ENCODE peak calls at places on chromosomes 3 and 15, in seven cellular contexts. E is NCI-H1105 treated with DMSO at 0.1 percent for 48 hours; J is KG1; L is amniotic epithelial cell; F is left lung; Z is Right ventricle myocardium superior; Q is CD8-positive, alpha-beta memory T cell. A is an unnamed sample.

GRCh38 chr3:127484601-127485388 is 105.7 kb downstream of the TPRA1 start:
- DNase-seq in J (no peak), E (no peak), F (peak), Z (no peak), L (peak), Q (no peak), A (no peak)

GRCh38 chr3:151379083-151379734 is 5.3 kb downstream of the P2RY12 start:
- DNase-seq in Q (no peak), F (peak), J (no peak), E (no peak), Z (peak), L (peak), A (no peak)

GRCh38 chr3:100244264-100244663 is 16.5 kb upstream of the TBC1D23 start:
- DNase-seq in L (no peak), E (no peak), Q (no peak), J (no peak), Z (no peak), F (no peak), A (no peak)

GRCh38 chr3:25661694-25662455 is 2.8 kb downstream of the TOP2B start:
- DNase-seq in Z (no peak), F (no peak), E (peak), J (no peak), Q (no peak), L (peak), A (no peak)

GRCh38 chr15:74413350-74414080 is 20.2 kb downstream of the SEMA7A start:
- DNase-seq in J (no peak), Z (no peak), Q (no peak), F (no peak), L (no peak), E (no peak), A (no peak)

GRCh38 chr3:188868803-188869202 is 303.0 kb upstream of the TPRG1 start:
- DNase-seq in Q (no peak), Z (no peak), J (no peak), L (no peak), F (peak), E (peak), A (no peak)

GRCh38 chr3:122030381-122031122 is 8.5 kb upstream of the ILDR1 start:
- DNase-seq in L (peak), Z (no peak), E (no peak), J (no peak), Q (no peak), F (no peak), A (no peak)

GRCh38 chr3:10198761-10199688 is 34.3 kb downstream of the IRAK2 start:
- DNase-seq in L (peak), Q (peak), Z (no peak), E (no peak), J (peak), F (peak), A (peak)

GRCh38 chr15:60854858-60855568 is 374.1 kb downstream of the RORA start:
- DNase-seq in F (no peak), L (peak), Q (no peak), Z (no peak), J (no peak), E (no peak), A (no peak)

GRCh38 chr15:60585743-60586708 is 107.1 kb upstream of the ICE2 start:
- DNase-seq in J (peak), Q (peak), Z (no peak), F (no peak), L (peak), E (peak), A (no peak)

GRCh38 chr3:14425574-14426304 is 23.3 kb downstream of the SLC6A6 start:
- DNase-seq in Q (peak), E (no peak), L (no peak), F (peak), J (no peak), Z (peak), A (no peak)

GRCh38 chr3:182583545-182583944 is 209.8 kb upstream of the ATP11B start:
- DNase-seq in L (no peak), Z (no peak), J (no peak), E (no peak), Q (no peak), F (no peak), A (no peak)

GRCh38 chr3:47692158-47692557 is 89.5 kb downstream of the SMARCC1 start:
- DNase-seq in E (no peak), J (no peak), Z (no peak), L (no peak), F (no peak), Q (no peak), A (no peak)

GRCh38 chr3:154701055-154701454 is 271.1 kb upstream of the GPR149 start:
- DNase-seq in E (no peak), F (no peak), Q (no peak), J (no peak), Z (no peak), L (peak), A (no peak)

GRCh38 chr3:135192929-135193328 is 397.9 kb downstream of the EPHB1 start:
- DNase-seq in L (no peak), J (no peak), Q (no peak), E (no peak), F (no peak), Z (no peak), A (no peak)

GRCh38 chr3:150720444-150720843 is 16.7 kb upstream of the ERICH6 start:
- DNase-seq in L (no peak), J (no peak), Z (no peak), F (no peak), E (no peak), Q (no peak), A (no peak)

A was measured in AG04449.